ENCODE peak calls at places on chromosome 1, in four cellular contexts. I, U, Q and R are unnamed samples. For H3K4me1, the result is how much of the 10 kb centered on the place peaks cover.

GRCh38 chr1:14925336-14926136 is 228.0 kb upstream of the TMEM51 start:
- DNase-seq in I (no peak), U (no peak), Q (no peak), R (no peak)

GRCh38 chr1:19734472-19734999 is 65.2 kb downstream of the TMCO4 start:
- DNase-seq in I (no peak), U (no peak), Q (no peak), R (no peak)

GRCh38 chr1:112533029-112533428 is 24.3 kb downstream of the WNT2B start:
- DNase-seq in Q (no peak), I (no peak), U (no peak), R (no peak)

GRCh38 chr1:203274603-203275381 is 30.5 kb upstream of the BTG2 start:
- DNase-seq in I (no peak), Q (no peak), U (no peak), R (no peak)

GRCh38 chr1:115429242-115429641 is 91.2 kb upstream of the NGF start:
- DNase-seq in Q (no peak), I (no peak), U (no peak), R (no peak)

GRCh38 chr1:230274254-230274653 is 151.9 kb downstream of the PGBD5 start:
- DNase-seq in I (no peak), Q (no peak), U (no peak), R (no peak)

GRCh38 chr1:233240839-233241682 is 54.5 kb downstream of the PCNX2 start:
- DNase-seq in Q (no peak), U (peak), I (peak), R (no peak)

GRCh38 chr1:204600968-204601367 is 84.6 kb downstream of the LRRN2 start:
- DNase-seq in I (peak), U (peak), Q (no peak), R (no peak)

GRCh38 chr1:6782151-6782550 is 3.1 kb upstream of the CAMTA1 start:
- DNase-seq in I (no peak), Q (no peak), U (no peak), R (no peak)

GRCh38 chr1:170618418-170618817 is 45.5 kb upstream of the PRRX1 start:
- DNase-seq in I (no peak), U (no peak), Q (no peak), R (no peak)

GRCh38 chr1:114828251-114828650 is 26.4 kb upstream of the SYCP1 start:
- DNase-seq in U (no peak), I (no peak), Q (no peak), R (peak)

GRCh38 chr1:5769760-5770159 is 222.5 kb downstream of the NPHP4 start:
- DNase-seq in I (no peak), Q (no peak), U (no peak), R (no peak)

GRCh38 chr1:119626841-119627240 is 21.2 kb downstream of the ZNF697 start:
- DNase-seq in U (no peak), Q (no peak), I (no peak), R (no peak)

GRCh38 chr1:113903496-113904291 is 905 bp downstream of the AP4B1 start:
- DNase-seq in I (peak), Q (no peak), U (peak), R (no peak)

GRCh38 chr1:56477164-56478111 is 101.9 kb downstream of the PLPP3 start:
- DNase-seq in Q (peak), I (peak), U (no peak), R (peak)

GRCh38 chr1:87410771-87411170 is 82.1 kb downstream of the LMO4 start:
- DNase-seq in U (no peak), I (peak), Q (no peak), R (no peak)

GRCh38 chr1:248793592-248793991 is 32.1 kb downstream of the SH3BP5L start:
- DNase-seq in U (no peak), I (no peak), Q (no peak), R (peak)

GRCh38 chr1:238018214-238018613 is 127.5 kb upstream of the ZP4 start:
- DNase-seq in U (no peak), Q (no peak), I (peak), R (no peak)

GRCh38 chr1:55670331-55671082 is 455.3 kb upstream of the USP24 start:
- DNase-seq in I (no peak), Q (no peak), U (no peak), R (no peak)

GRCh38 chr1:64917328-64917861 is 49.0 kb downstream of the JAK1 start:
- DNase-seq in I (no peak), U (no peak), Q (no peak), R (no peak)

GRCh38 chr1:41423511-41424191 is 60.8 kb downstream of the EDN2 start:
- DNase-seq in Q (peak), U (peak), I (peak), R (no peak)

GRCh38 chr1:196056966-196057365 is 551.3 kb downstream of the KCNT2 start:
- DNase-seq in I (no peak), U (no peak), Q (peak), R (no peak)

GRCh38 chr1:156795787-156796186 is 20.9 kb downstream of the SH2D2A start:
- DNase-seq in I (no peak), U (no peak), Q (no peak), R (no peak)

GRCh38 chr1:9539829-9540550 is 725 bp downstream of the SLC25A33 start:
- DNase-seq in Q (peak), I (peak), U (peak), R (no peak)

GRCh38 chr1:93766451-93766850 is 84.8 kb upstream of the BCAR3 start:
- DNase-seq in Q (no peak), I (no peak), U (no peak), R (no peak)

GRCh38 chr1:38131024-38131585 is 84.5 kb upstream of the POU3F1 start:
- DNase-seq in I (no peak), Q (no peak), U (no peak), R (no peak)

GRCh38 chr1:226111865-226112395 is 49.4 kb downstream of the H3-3A start:
- DNase-seq in Q (no peak), U (no peak), I (no peak), R (no peak)

GRCh38 chr1:171081994-171082295 is 8.8 kb upstream of the FMO3 start:
- DNase-seq in Q (no peak), I (no peak), U (no peak), R (no peak)

GRCh38 chr1:151282883-151283725 is 1.0 kb downstream of the ZNF687 start:
- DNase-seq in Q (peak), U (peak), I (peak), R (no peak)

GRCh38 chr1:53266038-53266437 is 27.7 kb upstream of the MAGOH start:
- DNase-seq in Q (no peak), I (no peak), U (peak), R (no peak)

GRCh38 chr1:226691257-226691656 is 47.8 kb downstream of the ITPKB start:
- DNase-seq in Q (no peak), I (no peak), U (no peak), R (no peak)

GRCh38 chr1:243850368-243851128 is 505 bp upstream of the AKT3 start:
- DNase-seq in I (peak), Q (peak), U (peak), R (peak)

GRCh38 chr1:236522937-236523703 is 662 bp upstream of the LGALS8 start:
- DNase-seq in I (no peak), U (no peak), Q (peak), R (no peak)

GRCh38 chr1:84255586-84255985 is 45.9 kb upstream of the SAMD13 start:
- DNase-seq in U (no peak), Q (no peak), I (no peak), R (no peak)

GRCh38 chr1:4396571-4396970 is 257.8 kb upstream of the AJAP1 start:
- DNase-seq in U (no peak), Q (no peak), I (no peak), R (no peak)

GRCh38 chr1:248841702-248842395 is 3.8 kb downstream of the ZNF672 start:
- DNase-seq in U (no peak), Q (peak), I (no peak), R (no peak)

GRCh38 chr1:154430903-154431302 is 25.8 kb downstream of the IL6R start:
- DNase-seq in I (no peak), U (peak), Q (no peak), R (peak)
- H3K4me1 ChIP-seq in I (under half), U (under half), Q (under half), R (under half)

GRCh38 chr1:29267341-29268070 is 31.2 kb downstream of the PTPRU start:
- DNase-seq in Q (no peak), U (no peak), I (no peak), R (no peak)
- H3K4me3 ChIP-seq in Q (no peak), U (no peak), I (no peak), R (no peak)

GRCh38 chr1:28582248-28582615 is 9.8 kb upstream of the RAB42 start:
- DNase-seq in I (no peak), U (no peak), Q (no peak), R (no peak)
- TF ChIP-seq YY1 in I (no peak), U (no peak), Q (no peak), R (no peak)

GRCh38 chr1:58754683-58755467 is 29.0 kb downstream of the JUN start:
- DNase-seq in U (peak), I (no peak), Q (no peak), R (no peak)

GRCh38 chr1:58755468-58755872 is 28.4 kb downstream of the JUN start:
- DNase-seq in Q (no peak), U (no peak), I (no peak), R (peak)

GRCh38 chr1:58749646-58750045 is 34.2 kb downstream of the JUN start:
- DNase-seq in U (no peak), Q (no peak), I (no peak), R (no peak)

GRCh38 chr1:58754056-58754613 is 29.7 kb downstream of the JUN start:
- DNase-seq in Q (no peak), U (no peak), I (no peak), R (no peak)

DNA sequence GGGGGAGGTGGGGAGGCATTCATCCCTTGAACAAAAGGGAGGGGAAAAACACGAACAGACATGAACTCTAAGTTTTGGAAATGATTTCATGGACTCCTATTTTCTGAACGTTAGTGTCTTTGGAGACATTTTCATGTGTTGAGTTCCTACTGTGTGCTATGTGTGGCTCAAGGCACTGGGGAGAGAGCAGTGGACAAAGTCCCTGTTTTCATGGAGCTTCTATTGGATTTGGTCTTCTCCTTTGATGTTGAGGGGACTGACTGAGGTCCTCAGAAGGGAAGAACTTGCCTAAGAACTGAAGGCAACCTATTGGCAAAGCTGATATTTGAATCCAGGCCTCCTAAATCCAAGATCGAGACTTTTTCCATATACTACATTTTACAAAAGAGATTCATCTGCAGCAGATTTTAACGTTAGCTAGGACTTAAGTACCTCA is 30.4 kb downstream of the JUN start:
- DNase-seq in I (no peak), U (no peak), Q (no peak), R (no peak)
- H3K4me1 ChIP-seq in I (under half), U (under half), Q (under half), R (under half)

DNA sequence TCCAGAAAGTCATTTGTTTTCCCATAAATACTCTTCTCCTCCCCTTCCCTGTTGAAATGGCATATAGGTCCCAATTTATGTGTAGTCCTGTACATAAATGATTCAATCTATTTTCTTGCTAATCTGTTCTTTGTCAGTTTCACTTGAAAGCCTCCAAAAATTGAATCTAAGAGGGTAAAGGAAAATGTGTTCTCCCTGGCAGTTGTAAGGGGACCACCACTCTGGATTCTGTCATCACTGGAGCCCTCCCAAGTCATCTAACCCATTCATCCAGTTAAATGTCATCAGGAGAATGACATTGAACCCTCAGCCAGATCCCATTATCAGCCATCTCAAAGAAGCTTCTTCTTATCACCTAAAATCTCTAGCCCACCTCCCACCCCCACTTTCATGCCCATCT is 35.0 kb upstream of the RNF2 start:
- DNase-seq in Q (no peak), U (no peak), I (no peak), R (no peak)
- H3K4me3 ChIP-seq in Q (no peak), U (no peak), I (no peak), R (no peak)

GRCh38 chr1:153775432-153776311 is 465 bp downstream of the SLC27A3 start:
- DNase-seq in Q (peak), U (peak), I (peak), R (peak)
- TF ChIP-seq YY1 in Q (no peak), U (no peak), I (no peak), R (no peak)

DNA sequence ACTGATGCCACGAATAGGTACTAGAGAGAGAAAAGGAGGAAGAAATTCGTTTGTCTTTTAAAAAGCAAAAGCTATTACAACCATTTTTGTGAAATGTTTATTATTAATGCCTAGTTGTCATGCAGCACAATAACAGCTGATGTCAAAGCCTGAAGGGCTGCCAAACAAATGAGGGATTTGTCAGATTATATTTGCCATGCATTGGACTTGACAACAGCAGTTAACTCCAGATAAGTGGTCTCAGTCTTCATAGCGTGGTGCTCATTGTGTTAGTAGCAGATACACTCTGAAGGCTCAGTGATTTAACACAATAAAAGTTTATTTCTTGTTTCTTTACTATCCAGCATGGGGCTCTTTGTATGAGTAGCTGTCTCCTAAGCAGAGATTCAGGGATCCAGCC is 76.1 kb upstream of the PTGFRN start:
- DNase-seq in Q (no peak), U (no peak), I (no peak), R (no peak)
- H3K4me1 ChIP-seq in Q (under half), U (under half), I (under half), R (under half)